ENCODE peak calls at places on chromosome 3, in seven cellular contexts. D is transverse colon, R is vagina, W is GM23338, K is spleen, S is stomach, P is breast epithelium. E is an unnamed sample.

GRCh38 chr3:173221010-173221409 is 80.0 kb upstream of the SPATA16 start:
- DNase-seq in D (no peak), R (no peak), W (peak), K (no peak), S (no peak), P (no peak), E (no peak)

GRCh38 chr3:100213891-100214573 is 46.8 kb upstream of the TBC1D23 start:
- DNase-seq in D (no peak), R (no peak), W (no peak), K (no peak), S (no peak), P (no peak), E (no peak)

GRCh38 chr3:130276203-130276803 is 69.2 kb upstream of the COL6A5 start:
- DNase-seq in D (no peak), R (no peak), W (peak), K (no peak), S (no peak), P (no peak), E (no peak)

GRCh38 chr3:64278631-64279030 is 53.4 kb upstream of the PRICKLE2 start:
- DNase-seq in D (no peak), R (no peak), W (peak), K (no peak), S (no peak), P (no peak), E (no peak)

GRCh38 chr3:188270423-188270972 is 116.5 kb downstream of the LPP start:
- DNase-seq in D (no peak), R (no peak), W (no peak), K (no peak), S (no peak), P (no peak), E (no peak)

GRCh38 chr3:126961191-126961790 is 21.6 kb upstream of the PLXNA1 start:
- DNase-seq in D (peak), R (no peak), W (no peak), K (peak), S (no peak), P (peak), E (peak)

GRCh38 chr3:177213806-177214528 is 16.7 kb upstream of the TBL1XR1 start:
- DNase-seq in D (peak), R (no peak), W (no peak), K (no peak), S (no peak), P (no peak), E (no peak)

GRCh38 chr3:124887177-124887995 is at the start of gene ITGB5:
- DNase-seq in D (peak), R (no peak), W (peak), K (peak), S (peak), P (peak), E (peak)

GRCh38 chr3:72312339-72312738 is 527.4 kb upstream of the PROK2 start:
- DNase-seq in D (no peak), R (no peak), W (no peak), K (no peak), S (no peak), P (no peak), E (no peak)

GRCh38 chr3:129686941-129687340 is 80.5 kb upstream of the PLXND1 start:
- DNase-seq in D (no peak), R (no peak), W (peak), K (no peak), S (no peak), P (no peak), E (no peak)

GRCh38 chr3:125767641-125768040 is 172.3 kb upstream of the OSBPL11 start:
- DNase-seq in D (no peak), R (no peak), W (no peak), K (no peak), S (no peak), P (no peak), E (no peak)

GRCh38 chr3:67624078-67624477 is 30.3 kb downstream of the SUCLG2 start:
- DNase-seq in D (no peak), R (no peak), W (no peak), K (no peak), S (no peak), P (no peak), E (no peak)

GRCh38 chr3:45057557-45057956 is 31.5 kb downstream of the CLEC3B start:
- DNase-seq in D (no peak), R (no peak), W (no peak), K (no peak), S (no peak), P (no peak), E (no peak)

GRCh38 chr3:128152419-128153155 is 694 bp upstream of the EEFSEC start:
- DNase-seq in D (no peak), R (no peak), W (peak), K (no peak), S (no peak), P (no peak), E (no peak)

GRCh38 chr3:128149632-128150031 is 3.6 kb upstream of the EEFSEC start:
- DNase-seq in D (peak), R (no peak), W (no peak), K (no peak), S (no peak), P (no peak), E (no peak)

GRCh38 chr3:128151758-128152274 is 1.5 kb upstream of the EEFSEC start:
- DNase-seq in D (no peak), R (no peak), W (no peak), K (no peak), S (no peak), P (no peak), E (no peak)

GRCh38 chr3:128155614-128156360 is 2.5 kb downstream of the EEFSEC start:
- DNase-seq in D (no peak), R (no peak), W (no peak), K (no peak), S (no peak), P (no peak), E (no peak)

GRCh38 chr3:128153156-128154011 is at the start of gene EEFSEC:
- DNase-seq in D (peak), R (no peak), W (peak), K (peak), S (peak), P (peak), E (peak)
- TF ChIP-seq POLR2AphosphoS5 in D (peak), R (peak), W (peak), K (peak), S (peak), P (peak), E (peak)

GRCh38 chr3:33578325-33579180 is 138.3 kb upstream of the UBP1 start:
- DNase-seq in D (no peak), R (no peak), W (peak), K (no peak), S (no peak), P (no peak), E (no peak)
- H3K4me3 ChIP-seq in D (no peak), R (no peak), W (peak), K (no peak), S (no peak), P (no peak), E (no peak)

GRCh38 chr3:149401215-149401925 is 23.9 kb upstream of the TM4SF1 start:
- DNase-seq in D (no peak), R (no peak), W (no peak), K (no peak), S (peak), P (no peak), E (no peak)
- TF ChIP-seq POLR2AphosphoS5 in D (no peak), R (no peak), W (no peak), K (no peak), S (peak), P (no peak), E (no peak)

DNA sequence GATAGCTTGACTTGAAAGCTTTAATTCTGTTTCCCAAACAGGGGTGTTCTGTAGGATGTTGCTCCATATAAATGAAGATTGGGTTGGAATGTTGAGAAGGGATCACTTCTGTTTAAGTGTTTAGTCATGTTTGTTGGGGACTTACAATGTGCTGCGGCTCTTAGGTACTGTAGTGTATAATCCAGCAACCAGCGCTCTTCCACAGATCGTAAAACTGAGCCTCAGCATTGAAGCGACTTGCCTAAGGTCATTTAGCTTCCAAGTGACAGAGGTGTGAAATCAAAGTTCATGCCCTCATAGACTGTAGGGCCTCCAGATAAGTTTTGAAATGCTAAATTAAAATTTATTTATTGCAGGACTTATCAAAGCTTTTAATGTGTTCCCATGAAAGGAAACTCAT is 1.8 kb downstream of the MKRN2 start:
- DNase-seq in D (no peak), R (no peak), W (no peak), K (no peak), S (no peak), P (no peak), E (no peak)
- H3K4me3 ChIP-seq in D (no peak), R (peak), W (peak), K (no peak), S (peak), P (no peak), E (peak)

GRCh38 chr3:9866639-9867038 is 13.4 kb downstream of the CIDEC start:
- DNase-seq in D (peak), R (no peak), W (no peak), K (no peak), S (no peak), P (no peak), E (no peak)

GRCh38 chr3:9867106-9867505 is 12.9 kb downstream of the CIDEC start:
- DNase-seq in D (no peak), R (no peak), W (no peak), K (peak), S (no peak), P (no peak), E (no peak)

GRCh38 chr3:9869955-9870354 is 10.1 kb downstream of the CIDEC start:
- DNase-seq in D (no peak), R (no peak), W (no peak), K (peak), S (no peak), P (no peak), E (no peak)

GRCh38 chr3:9875448-9875847 is 4.6 kb downstream of the CIDEC start:
- DNase-seq in D (no peak), R (no peak), W (no peak), K (no peak), S (no peak), P (no peak), E (no peak)

GRCh38 chr3:9870978-9871377 is 9.1 kb downstream of the CIDEC start:
- DNase-seq in D (no peak), R (no peak), W (no peak), K (no peak), S (no peak), P (no peak), E (no peak)
- TF ChIP-seq POLR2AphosphoS5 in D (no peak), R (no peak), W (no peak), K (no peak), S (no peak), P (no peak), E (no peak)

DNA sequence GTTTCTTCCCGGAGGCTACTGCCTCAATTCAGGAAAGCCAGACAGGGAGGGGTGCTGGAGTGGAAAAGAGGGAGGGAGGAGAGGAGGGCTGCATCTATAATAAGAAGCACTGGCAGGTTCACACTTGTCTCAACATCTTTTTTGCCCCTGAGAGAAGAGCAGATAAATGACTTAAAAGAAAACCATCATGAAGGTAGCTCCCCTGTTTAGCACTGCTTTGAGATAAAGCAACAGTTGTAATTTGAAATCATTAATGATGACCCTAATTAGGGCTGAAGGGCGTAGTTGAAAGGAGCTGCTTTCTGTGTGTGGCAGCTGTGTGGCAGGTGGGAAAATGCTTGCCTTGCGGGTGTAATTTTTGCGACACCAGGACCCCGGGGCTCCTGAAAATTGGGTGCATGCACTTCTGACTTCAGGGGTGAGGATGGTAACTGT is 222.8 kb upstream of the IL12A start:
- DNase-seq in D (no peak), R (no peak), W (no peak), K (no peak), S (no peak), P (no peak), E (no peak)
- H3K4me3 ChIP-seq in D (peak), R (peak), W (peak), K (no peak), S (peak), P (peak), E (peak)